ENCODE peak calls at places on chromosomes 4 and X, in five cellular contexts. One of them, this sample, is unnamed.

GRCh38 chrX:2484721-2485459 is 15.9 kb downstream of the DHRSX start:
- DNase-seq in cardiac fibroblast: peak
- DNase-seq in HS-5: no peak
- DNase-seq in NCI-H345: no peak
- DNase-seq in NCI-H82: no peak
- DNase-seq in this sample: no peak

GRCh38 chr4:6658635-6659075 is 18.2 kb downstream of the MRFAP1 start:
- DNase-seq in NCI-H82: no peak
- DNase-seq in HS-5: no peak
- DNase-seq in cardiac fibroblast: peak
- DNase-seq in NCI-H345: no peak
- DNase-seq in this sample: no peak

GRCh38 chr4:93199492-93199891 is 629.1 kb upstream of the ATOH1 start:
- DNase-seq in NCI-H82: peak
- DNase-seq in HS-5: peak
- DNase-seq in cardiac fibroblast: peak
- DNase-seq in NCI-H345: peak
- DNase-seq in this sample: peak

GRCh38 chr4:8854866-8855265 is 16.8 kb downstream of the HMX1 start:
- DNase-seq in NCI-H82: no peak
- DNase-seq in NCI-H345: no peak
- DNase-seq in cardiac fibroblast: no peak
- DNase-seq in HS-5: peak
- DNase-seq in this sample: peak

GRCh38 chrX:106201502-106202178 is 33.5 kb downstream of the PWWP3B start:
- DNase-seq in cardiac fibroblast: no peak
- DNase-seq in NCI-H82: peak
- DNase-seq in NCI-H345: no peak
- DNase-seq in HS-5: no peak
- DNase-seq in this sample: no peak

GRCh38 chrX:85111347-85111746 is 107.7 kb downstream of the APOOL start:
- DNase-seq in HS-5: no peak
- DNase-seq in NCI-H345: no peak
- DNase-seq in cardiac fibroblast: peak
- DNase-seq in NCI-H82: peak
- DNase-seq in this sample: no peak

GRCh38 chr4:185457136-185457535 is 14.4 kb downstream of the CCDC110 start:
- DNase-seq in cardiac fibroblast: no peak
- DNase-seq in HS-5: no peak
- DNase-seq in NCI-H82: peak
- DNase-seq in NCI-H345: no peak
- DNase-seq in this sample: peak

GRCh38 chr4:39706829-39707511 is 9.0 kb downstream of the UBE2K start:
- DNase-seq in NCI-H82: no peak
- DNase-seq in HS-5: no peak
- DNase-seq in NCI-H345: no peak
- DNase-seq in cardiac fibroblast: peak
- DNase-seq in this sample: no peak